ENCODE peak calls at places on chromosomes 4 and X, in four cellular contexts. One of them, this sample, is unnamed.

GRCh38 chr4:40645576-40645975 is 15.9 kb upstream of the RBM47 start:
- DNase-seq in cerebellar cortex: no peak
- DNase-seq in HT1080: no peak
- DNase-seq in fibroblast of pulmonary artery: no peak
- DNase-seq in this sample: no peak

GRCh38 chrX:17082831-17083230 is 136.4 kb downstream of the REPS2 start:
- DNase-seq in HT1080: peak
- DNase-seq in fibroblast of pulmonary artery: no peak
- DNase-seq in cerebellar cortex: peak
- DNase-seq in this sample: peak

GRCh38 chrX:55088795-55089489 is at the start of gene PAGE2:
- DNase-seq in HT1080: no peak
- DNase-seq in fibroblast of pulmonary artery: no peak
- DNase-seq in cerebellar cortex: no peak
- DNase-seq in this sample: no peak

GRCh38 chr4:20520901-20521300 is 179.4 kb upstream of the PACRGL start:
- DNase-seq in cerebellar cortex: no peak
- DNase-seq in HT1080: peak
- DNase-seq in fibroblast of pulmonary artery: peak
- DNase-seq in this sample: no peak

GRCh38 chr4:151894246-151894645 is 133.4 kb upstream of the GATB start:
- DNase-seq in HT1080: no peak
- DNase-seq in cerebellar cortex: no peak
- DNase-seq in fibroblast of pulmonary artery: no peak
- DNase-seq in this sample: no peak

GRCh38 chr4:48603366-48604003 is 113.4 kb downstream of the ZAR1 start:
- DNase-seq in HT1080: no peak
- DNase-seq in fibroblast of pulmonary artery: no peak
- DNase-seq in cerebellar cortex: no peak
- DNase-seq in this sample: no peak

GRCh38 chr4:140315970-140316369 is 57.5 kb upstream of the SCOC start:
- DNase-seq in cerebellar cortex: no peak
- DNase-seq in HT1080: no peak
- DNase-seq in fibroblast of pulmonary artery: no peak
- DNase-seq in this sample: no peak

GRCh38 chrX:50448565-50448964 is 22.1 kb downstream of the DGKK start:
- DNase-seq in HT1080: peak
- DNase-seq in fibroblast of pulmonary artery: no peak
- DNase-seq in cerebellar cortex: no peak
- DNase-seq in this sample: peak

GRCh38 chrX:25721564-25721963 is 416.6 kb upstream of the MAGEB18 start:
- DNase-seq in cerebellar cortex: peak
- DNase-seq in fibroblast of pulmonary artery: peak
- DNase-seq in HT1080: peak
- DNase-seq in this sample: peak

GRCh38 chrX:1576201-1577101 is 15.0 kb upstream of the AKAP17A start:
- DNase-seq in HT1080: no peak
- DNase-seq in fibroblast of pulmonary artery: no peak
- DNase-seq in cerebellar cortex: no peak
- DNase-seq in this sample: no peak

GRCh38 chrX:69136546-69137331 is 28.5 kb downstream of the PJA1 start:
- DNase-seq in fibroblast of pulmonary artery: peak
- DNase-seq in HT1080: no peak
- DNase-seq in cerebellar cortex: no peak
- DNase-seq in this sample: no peak

GRCh38 chrX:85108165-85108564 is 104.5 kb downstream of the APOOL start:
- DNase-seq in HT1080: peak
- DNase-seq in fibroblast of pulmonary artery: no peak
- DNase-seq in cerebellar cortex: no peak
- DNase-seq in this sample: no peak

GRCh38 chrX:133943507-133943906 is 41.9 kb downstream of the GPC3 start:
- DNase-seq in cerebellar cortex: no peak
- DNase-seq in fibroblast of pulmonary artery: no peak
- DNase-seq in HT1080: no peak
- DNase-seq in this sample: no peak

GRCh38 chr4:37889849-37890500 is 909 bp upstream of the TBC1D1 start:
- DNase-seq in cerebellar cortex: peak
- DNase-seq in HT1080: no peak
- DNase-seq in fibroblast of pulmonary artery: no peak
- DNase-seq in this sample: no peak

GRCh38 chrX:46547857-46548256 is 2.6 kb upstream of the ZNF674 start:
- DNase-seq in cerebellar cortex: no peak
- DNase-seq in fibroblast of pulmonary artery: peak
- DNase-seq in HT1080: peak
- DNase-seq in this sample: no peak

GRCh38 chr4:83392562-83392961 is 57.9 kb upstream of the HPSE start:
- DNase-seq in HT1080: peak
- DNase-seq in cerebellar cortex: no peak
- DNase-seq in fibroblast of pulmonary artery: no peak
- DNase-seq in this sample: no peak

GRCh38 chrX:19152762-19153161 is 30.5 kb upstream of the ADGRG2 start:
- DNase-seq in cerebellar cortex: no peak
- DNase-seq in HT1080: peak
- DNase-seq in fibroblast of pulmonary artery: no peak
- DNase-seq in this sample: no peak

GRCh38 chrX:39174761-39175417 is 373.6 kb downstream of the MID1IP1 start:
- DNase-seq in fibroblast of pulmonary artery: no peak
- DNase-seq in cerebellar cortex: no peak
- DNase-seq in HT1080: no peak
- DNase-seq in this sample: peak

GRCh38 chrX:5748751-5749150 is 479.9 kb downstream of the NLGN4X start:
- DNase-seq in fibroblast of pulmonary artery: no peak
- DNase-seq in HT1080: no peak
- DNase-seq in cerebellar cortex: no peak
- DNase-seq in this sample: no peak

GRCh38 chr4:124636793-124637192 is 75.7 kb downstream of the ANKRD50 start:
- DNase-seq in cerebellar cortex: no peak
- DNase-seq in HT1080: no peak
- DNase-seq in fibroblast of pulmonary artery: no peak
- DNase-seq in this sample: no peak

GRCh38 chr4:169198167-169198566 is 72.6 kb downstream of the SH3RF1 start:
- DNase-seq in cerebellar cortex: no peak
- DNase-seq in HT1080: no peak
- DNase-seq in fibroblast of pulmonary artery: no peak
- DNase-seq in this sample: no peak

GRCh38 chr4:6984611-6985115 is 58.5 kb upstream of the TADA2B start:
- DNase-seq in HT1080: no peak
- DNase-seq in cerebellar cortex: no peak
- DNase-seq in fibroblast of pulmonary artery: no peak
- DNase-seq in this sample: no peak

GRCh38 chr4:6381571-6382123 is 90.8 kb downstream of the PPP2R2C start:
- DNase-seq in fibroblast of pulmonary artery: no peak
- DNase-seq in cerebellar cortex: no peak
- DNase-seq in HT1080: no peak
- DNase-seq in this sample: no peak

GRCh38 chrX:13685126-13685763 is 3.7 kb upstream of the RAB9A start:
- DNase-seq in HT1080: peak
- DNase-seq in cerebellar cortex: no peak
- DNase-seq in fibroblast of pulmonary artery: no peak
- DNase-seq in this sample: no peak

GRCh38 chr4:55549888-55550287 is 3.2 kb upstream of the CLOCK start:
- DNase-seq in cerebellar cortex: no peak
- DNase-seq in HT1080: peak
- DNase-seq in fibroblast of pulmonary artery: peak
- DNase-seq in this sample: peak

GRCh38 chr4:14035076-14035475 is 407.6 kb upstream of the BOD1L1 start:
- DNase-seq in HT1080: no peak
- DNase-seq in fibroblast of pulmonary artery: no peak
- DNase-seq in cerebellar cortex: no peak
- DNase-seq in this sample: no peak

GRCh38 chrX:149962859-149963757 is 24.8 kb upstream of the EOLA2 start:
- DNase-seq in HT1080: peak
- DNase-seq in cerebellar cortex: peak
- DNase-seq in fibroblast of pulmonary artery: peak
- DNase-seq in this sample: peak

GRCh38 chr4:177484613-177485021 is 42.4 kb upstream of the AGA start:
- DNase-seq in HT1080: peak
- DNase-seq in fibroblast of pulmonary artery: peak
- DNase-seq in cerebellar cortex: no peak
- DNase-seq in this sample: no peak

GRCh38 chr4:54101190-54102041 is 1.5 kb downstream of the GSX2 start:
- DNase-seq in fibroblast of pulmonary artery: no peak
- DNase-seq in HT1080: no peak
- DNase-seq in cerebellar cortex: no peak
- DNase-seq in this sample: no peak

GRCh38 chrX:154542723-154543424 is 3.8 kb downstream of the G6PD start:
- DNase-seq in cerebellar cortex: peak
- DNase-seq in fibroblast of pulmonary artery: no peak
- DNase-seq in HT1080: no peak
- DNase-seq in this sample: peak

GRCh38 chr4:57131849-57132745 is 21.9 kb upstream of the IGFBP7 start:
- DNase-seq in fibroblast of pulmonary artery: peak
- DNase-seq in HT1080: peak
- DNase-seq in cerebellar cortex: peak
- DNase-seq in this sample: no peak

GRCh38 chr4:16916719-16917337 is 18.4 kb upstream of the LDB2 start:
- DNase-seq in fibroblast of pulmonary artery: peak
- DNase-seq in HT1080: peak
- DNase-seq in cerebellar cortex: peak
- DNase-seq in this sample: peak

GRCh38 chr4:83230928-83231327 is 53.7 kb downstream of the COQ2 start:
- DNase-seq in cerebellar cortex: no peak
- DNase-seq in fibroblast of pulmonary artery: no peak
- DNase-seq in HT1080: no peak
- DNase-seq in this sample: peak

GRCh38 chrX:131746491-131746968 is 202.7 kb downstream of the OR13H1 start:
- DNase-seq in cerebellar cortex: peak
- DNase-seq in HT1080: no peak
- DNase-seq in fibroblast of pulmonary artery: no peak
- DNase-seq in this sample: peak

GRCh38 chr4:181046809-181047208 is 1196.4 kb upstream of the TENM3 start:
- DNase-seq in cerebellar cortex: no peak
- DNase-seq in HT1080: no peak
- DNase-seq in fibroblast of pulmonary artery: no peak
- DNase-seq in this sample: no peak

GRCh38 chrX:123993326-123993725 is 31.8 kb downstream of the STAG2 start:
- DNase-seq in HT1080: peak
- DNase-seq in fibroblast of pulmonary artery: peak
- DNase-seq in cerebellar cortex: no peak
- DNase-seq in this sample: no peak

GRCh38 chr4:73856518-73856917 is 3.4 kb downstream of the PF4V1 start:
- DNase-seq in fibroblast of pulmonary artery: peak
- DNase-seq in cerebellar cortex: no peak
- DNase-seq in HT1080: no peak
- DNase-seq in this sample: no peak

GRCh38 chr4:87038837-87039715 is 104.3 kb downstream of the AFF1 start:
- DNase-seq in HT1080: peak
- DNase-seq in fibroblast of pulmonary artery: peak
- DNase-seq in cerebellar cortex: peak
- DNase-seq in this sample: no peak

This sample was measured in OCI-M1.